ENCODE peak calls at places on chromosome 3, in five cellular contexts. U is IMR-90, X is A549, D is HepG2, Q is GM12878. I is an unnamed sample.

GRCh38 chr3:189842681-189843602 is 211.8 kb downstream of the TP63 start:
- DNase-seq in U (no peak), X (no peak), D (no peak), Q (no peak), I (no peak)

GRCh38 chr3:100103558-100104441 is 10.5 kb downstream of the FILIP1L start:
- DNase-seq in U (peak; percentile 93), X (no peak), D (peak; percentile 20), Q (peak; percentile 56), I (no peak)

GRCh38 chr3:137201066-137201465 is 243.3 kb downstream of the IL20RB start:
- DNase-seq in U (no peak), X (no peak), D (no peak), Q (no peak), I (no peak)

GRCh38 chr3:186640473-186640818 is 247 bp downstream of the FETUB start:
- DNase-seq in U (no peak), X (peak; percentile 21), D (no peak), Q (no peak), I (no peak)

GRCh38 chr3:105957722-105958121 is 88.9 kb upstream of the CBLB start:
- DNase-seq in U (peak; percentile 85), X (no peak), D (no peak), Q (no peak), I (no peak)

GRCh38 chr3:74532446-74532845 is 82.0 kb downstream of the CNTN3 start:
- DNase-seq in U (peak; percentile 91), X (no peak), D (no peak), Q (no peak), I (no peak)

GRCh38 chr3:144033235-144033579 is 61.6 kb downstream of the DIPK2A start:
- DNase-seq in U (no peak), X (no peak), D (no peak), Q (no peak), I (no peak)

GRCh38 chr3:85572426-85572825 is 613.6 kb downstream of the CADM2 start:
- DNase-seq in U (no peak), X (no peak), D (no peak), Q (no peak), I (no peak)

GRCh38 chr3:33075996-33076395 is 20.9 kb downstream of the GLB1 start:
- DNase-seq in U (no peak), X (no peak), D (no peak), Q (no peak), I (no peak)

GRCh38 chr3:197595470-197596185 is 39.9 kb upstream of the BDH1 start:
- DNase-seq in U (no peak), X (no peak), D (no peak), Q (no peak), I (no peak)

GRCh38 chr3:101518421-101518871 is 5.4 kb upstream of the SENP7 start:
- DNase-seq in U (peak; percentile 32), X (peak; percentile 6), D (peak; percentile 29), Q (peak; percentile 92), I (no peak)

GRCh38 chr3:140863481-140864084 is 78.1 kb upstream of the SLC25A36 start:
- DNase-seq in U (peak; percentile 39), X (peak; percentile 19), D (peak; percentile 49), Q (peak; percentile 44), I (peak; percentile 67)

GRCh38 chr3:64578384-64578783 is 109.4 kb downstream of the ADAMTS9 start:
- DNase-seq in U (no peak), X (no peak), D (no peak), Q (no peak), I (no peak)

GRCh38 chr3:84963137-84963536 is 4.3 kb downstream of the CADM2 start:
- DNase-seq in U (no peak), X (no peak), D (no peak), Q (no peak), I (no peak)

GRCh38 chr3:86180696-86181095 is 810.3 kb downstream of the VGLL3 start:
- DNase-seq in U (no peak), X (peak; percentile 3), D (peak; percentile 12), Q (no peak), I (peak; percentile 41)

GRCh38 chr3:52857108-52857507 is 22.3 kb upstream of the MUSTN1 start:
- DNase-seq in U (no peak), X (no peak), D (no peak), Q (no peak), I (no peak)

GRCh38 chr3:169811606-169812123 is 1.0 kb upstream of the LRRIQ4 start:
- DNase-seq in U (peak; percentile 91), X (no peak), D (no peak), Q (no peak), I (peak; percentile 30)

GRCh38 chr3:10226293-10226692 is 22.0 kb upstream of the TATDN2 start:
- DNase-seq in U (no peak), X (no peak), D (no peak), Q (no peak), I (no peak)

GRCh38 chr3:79726795-79727194 is 41.0 kb downstream of the ROBO1 start:
- DNase-seq in U (no peak), X (no peak), D (no peak), Q (no peak), I (no peak)

GRCh38 chr3:163552659-163552966 is 1525.7 kb downstream of the SI start:
- DNase-seq in U (no peak), X (no peak), D (no peak), Q (no peak), I (no peak)

GRCh38 chr3:37945803-37946530 is 44.6 kb upstream of the VILL start:
- DNase-seq in U (peak; percentile 67), X (peak; percentile 18), D (no peak), Q (no peak), I (no peak)

GRCh38 chr3:132549890-132550578 is 47.0 kb upstream of the ACKR4 start:
- DNase-seq in U (peak; percentile 83), X (no peak), D (no peak), Q (peak; percentile 9), I (no peak)

GRCh38 chr3:171407746-171408145 is 52.5 kb downstream of the TNIK start:
- DNase-seq in U (peak; percentile 90), X (no peak), D (no peak), Q (no peak), I (no peak)

GRCh38 chr3:57958642-57959406 is 49.4 kb upstream of the FLNB start:
- DNase-seq in U (no peak), X (no peak), D (no peak), Q (no peak), I (no peak)

GRCh38 chr3:16452265-16452664 is 61.2 kb downstream of the RFTN1 start:
- DNase-seq in U (peak; percentile 80), X (no peak), D (no peak), Q (no peak), I (no peak)

GRCh38 chr3:139928708-139929505 is 6.1 kb upstream of the CLSTN2 start:
- DNase-seq in U (no peak), X (no peak), D (no peak), Q (no peak), I (no peak)

GRCh38 chr3:71006810-71007785 is 576.4 kb downstream of the FOXP1 start:
- DNase-seq in U (no peak), X (peak; percentile 24), D (peak; percentile 20), Q (no peak), I (peak; percentile 19)

GRCh38 chr3:192092388-192093005 is 631.5 kb downstream of the PYDC2 start:
- DNase-seq in U (no peak), X (no peak), D (no peak), Q (no peak), I (no peak)

GRCh38 chr3:57821765-57822164 is 65.7 kb downstream of the SLMAP start:
- DNase-seq in U (no peak), X (no peak), D (no peak), Q (no peak), I (no peak)

GRCh38 chr3:146142757-146143156 is 18.2 kb downstream of the PLOD2 start:
- DNase-seq in U (peak; percentile 80), X (no peak), D (no peak), Q (no peak), I (peak; percentile 20)

DNA sequence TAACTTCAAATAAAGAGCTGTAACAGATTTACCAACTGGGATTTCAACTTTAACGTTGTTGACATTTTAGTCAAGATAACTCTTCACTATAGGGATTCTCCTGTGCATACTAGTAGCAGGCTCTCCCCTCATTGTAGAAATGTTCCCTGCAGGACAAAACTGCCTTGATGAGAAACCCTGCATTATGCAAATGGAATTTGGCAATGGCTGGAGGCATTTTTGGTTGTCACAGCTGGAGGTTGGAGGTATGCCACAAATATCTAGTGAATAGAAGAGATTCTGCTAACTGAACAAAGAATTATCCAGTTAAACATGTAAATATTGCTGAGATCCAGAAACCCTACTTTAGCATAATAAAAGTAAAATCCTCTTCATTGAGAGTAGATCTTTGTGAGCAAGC is 928.8 kb upstream of the ALCAM start:
- DNase-seq in U (peak; percentile 10), X (no peak), D (no peak), Q (no peak), I (no peak)
- TF ChIP-seq BHLHE40 in U (no peak), X (no peak), D (no peak), Q (no peak), I (no peak)

DNA sequence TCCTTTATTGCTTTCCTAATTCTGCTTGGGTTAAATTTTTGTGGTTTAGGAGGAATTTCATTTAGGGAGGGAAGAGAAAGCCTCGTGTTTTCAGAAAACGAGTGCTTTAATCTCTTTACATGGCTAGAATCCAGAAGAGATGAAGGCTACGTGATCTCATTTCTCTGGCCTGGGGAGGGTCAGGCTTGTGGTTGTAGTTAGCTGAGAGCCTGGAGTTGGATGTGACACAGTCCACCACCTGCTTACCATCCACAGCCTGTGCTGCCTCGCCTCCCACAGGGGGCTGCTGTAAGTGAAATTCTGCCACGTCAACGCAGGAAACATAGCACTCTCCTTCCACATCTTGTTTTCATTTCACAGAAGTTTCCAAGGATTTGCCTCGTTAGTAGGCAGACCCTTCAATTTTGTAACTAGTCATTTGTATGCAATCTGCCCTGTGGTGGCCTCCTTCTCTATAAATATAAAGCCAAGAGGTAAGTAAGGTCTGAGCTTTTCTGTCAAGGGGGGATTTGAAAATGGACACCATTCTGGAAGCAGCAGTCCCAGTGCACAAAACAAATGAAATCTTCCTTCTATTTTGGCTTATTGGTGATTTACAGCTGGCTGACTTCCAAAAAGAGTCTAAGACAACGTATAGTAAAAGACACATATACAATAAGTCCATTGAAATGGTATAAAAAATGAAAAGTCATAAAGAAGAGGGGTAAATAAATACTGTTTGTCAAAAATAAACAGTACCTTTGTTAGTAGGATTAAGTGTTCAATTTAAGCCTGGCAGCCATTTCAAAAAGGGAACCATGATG is 3.4 kb downstream of the GXYLT2 start:
- DNase-seq in U (peak; percentile 100), X (no peak), D (peak; percentile 46), Q (no peak), I (no peak)
- TF ChIP-seq BHLHE40 in U (peak; percentile 55), X (no peak), D (no peak), Q (no peak), I (no peak)

DNA sequence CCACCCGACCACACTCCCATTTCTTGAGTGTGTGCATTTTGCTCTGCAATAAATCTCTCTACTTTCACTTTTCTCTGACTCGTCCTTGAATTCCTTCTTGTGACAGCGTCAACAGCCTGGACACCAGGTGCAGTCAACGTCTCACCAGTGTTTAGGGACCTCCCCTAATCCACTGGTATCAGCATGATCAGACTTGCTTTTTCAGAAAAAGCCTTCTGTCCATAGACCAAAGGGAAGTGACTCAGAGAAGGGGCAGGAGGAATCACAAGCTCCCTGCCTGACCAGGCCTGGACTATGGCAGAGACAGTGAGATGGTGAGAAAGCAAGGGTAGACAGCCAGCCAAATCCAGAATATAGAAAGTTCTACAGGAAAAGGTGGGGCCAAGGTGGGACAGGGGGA is 15.5 kb downstream of the CCR5 start:
- DNase-seq in U (peak; percentile 52), X (no peak), D (no peak), Q (no peak), I (no peak)
- TF ChIP-seq BHLHE40 in U (no peak), X (no peak), D (no peak), Q (no peak), I (no peak)

GRCh38 chr3:134617608-134618472 is 33.0 kb downstream of the KY start:
- DNase-seq in U (no peak), X (no peak), D (no peak), Q (no peak), I (no peak)
- TF ChIP-seq BHLHE40 in U (no peak), X (no peak), D (no peak), Q (no peak), I (no peak)

GRCh38 chr3:73055583-73056364 is 5.7 kb upstream of the EBLN2 start:
- DNase-seq in U (no peak), X (no peak), D (no peak), Q (no peak), I (no peak)
- TF ChIP-seq BHLHE40 in U (no peak), X (no peak), D (no peak), Q (no peak), I (no peak)

I was measured in HEK293T.